ENCODE peak calls at places on chromosomes 3 and 15, in ten cellular contexts. One of them, this sample, is unnamed.

GRCh38 chr15:80844011-80844732 is 65.0 kb downstream of the CEMIP start:
- DNase-seq in iPS DF 6.9: no peak
- DNase-seq in cardiac fibroblast: no peak
- DNase-seq in fibroblast of mammary gland: peak
- DNase-seq in suprapubic skin: no peak
- DNase-seq in CD8-positive, alpha-beta T cell: no peak
- DNase-seq in kidney epithelial cell: no peak
- DNase-seq in foreskin fibroblast: peak
- DNase-seq in mucosa of descending colon: no peak
- DNase-seq in H7: peak
- DNase-seq in this sample: no peak

GRCh38 chr3:53457068-53457467 is 37.3 kb upstream of the CACNA1D start:
- DNase-seq in iPS DF 6.9: no peak
- DNase-seq in cardiac fibroblast: no peak
- DNase-seq in fibroblast of mammary gland: no peak
- DNase-seq in suprapubic skin: no peak
- DNase-seq in CD8-positive, alpha-beta T cell: no peak
- DNase-seq in kidney epithelial cell: no peak
- DNase-seq in foreskin fibroblast: no peak
- DNase-seq in mucosa of descending colon: no peak
- DNase-seq in H7: no peak
- DNase-seq in this sample: no peak

GRCh38 chr3:118550122-118550521 is 484.5 kb downstream of the IGSF11 start:
- DNase-seq in iPS DF 6.9: no peak
- DNase-seq in cardiac fibroblast: no peak
- DNase-seq in fibroblast of mammary gland: no peak
- DNase-seq in suprapubic skin: no peak
- DNase-seq in CD8-positive, alpha-beta T cell: no peak
- DNase-seq in kidney epithelial cell: no peak
- DNase-seq in foreskin fibroblast: no peak
- DNase-seq in mucosa of descending colon: no peak
- DNase-seq in H7: no peak
- DNase-seq in this sample: no peak

GRCh38 chr15:77568960-77569646 is 63.6 kb downstream of the LINGO1 start:
- DNase-seq in iPS DF 6.9: no peak
- DNase-seq in cardiac fibroblast: peak
- DNase-seq in fibroblast of mammary gland: peak
- DNase-seq in suprapubic skin: no peak
- DNase-seq in CD8-positive, alpha-beta T cell: no peak
- DNase-seq in kidney epithelial cell: no peak
- DNase-seq in foreskin fibroblast: peak
- DNase-seq in mucosa of descending colon: no peak
- DNase-seq in H7: no peak
- DNase-seq in this sample: peak

GRCh38 chr3:141928626-141929270 is 52.3 kb downstream of the ATP1B3 start:
- DNase-seq in iPS DF 6.9: no peak
- DNase-seq in cardiac fibroblast: no peak
- DNase-seq in fibroblast of mammary gland: no peak
- DNase-seq in suprapubic skin: peak
- DNase-seq in CD8-positive, alpha-beta T cell: no peak
- DNase-seq in kidney epithelial cell: no peak
- DNase-seq in foreskin fibroblast: no peak
- DNase-seq in mucosa of descending colon: no peak
- DNase-seq in H7: no peak
- DNase-seq in this sample: no peak

GRCh38 chr15:89770041-89770440 is 6.1 kb upstream of the MESP2 start:
- DNase-seq in iPS DF 6.9: no peak
- DNase-seq in cardiac fibroblast: peak
- DNase-seq in fibroblast of mammary gland: peak
- DNase-seq in suprapubic skin: no peak
- DNase-seq in CD8-positive, alpha-beta T cell: no peak
- DNase-seq in kidney epithelial cell: no peak
- DNase-seq in foreskin fibroblast: peak
- DNase-seq in mucosa of descending colon: peak
- DNase-seq in H7: no peak
- DNase-seq in this sample: no peak

GRCh38 chr3:165839296-165840076 is 2.3 kb upstream of the BCHE start:
- DNase-seq in iPS DF 6.9: no peak
- DNase-seq in cardiac fibroblast: no peak
- DNase-seq in fibroblast of mammary gland: no peak
- DNase-seq in suprapubic skin: no peak
- DNase-seq in CD8-positive, alpha-beta T cell: no peak
- DNase-seq in kidney epithelial cell: peak
- DNase-seq in foreskin fibroblast: no peak
- DNase-seq in mucosa of descending colon: no peak
- DNase-seq in H7: no peak
- DNase-seq in this sample: no peak

GRCh38 chr3:153640689-153641308 is 478.8 kb downstream of the RAP2B start:
- DNase-seq in iPS DF 6.9: no peak
- DNase-seq in cardiac fibroblast: no peak
- DNase-seq in fibroblast of mammary gland: no peak
- DNase-seq in suprapubic skin: no peak
- DNase-seq in CD8-positive, alpha-beta T cell: no peak
- DNase-seq in kidney epithelial cell: no peak
- DNase-seq in foreskin fibroblast: no peak
- DNase-seq in mucosa of descending colon: peak
- DNase-seq in H7: no peak
- DNase-seq in this sample: no peak

GRCh38 chr3:194930439-194931204 is 244.9 kb downstream of the FAM43A start:
- DNase-seq in iPS DF 6.9: no peak
- DNase-seq in cardiac fibroblast: peak
- DNase-seq in fibroblast of mammary gland: peak
- DNase-seq in suprapubic skin: no peak
- DNase-seq in CD8-positive, alpha-beta T cell: no peak
- DNase-seq in kidney epithelial cell: peak
- DNase-seq in foreskin fibroblast: peak
- DNase-seq in mucosa of descending colon: no peak
- DNase-seq in H7: no peak
- DNase-seq in this sample: no peak

GRCh38 chr3:183064475-183064874 is 34.8 kb downstream of the MCCC1 start:
- DNase-seq in iPS DF 6.9: peak
- DNase-seq in cardiac fibroblast: no peak
- DNase-seq in fibroblast of mammary gland: no peak
- DNase-seq in suprapubic skin: no peak
- DNase-seq in CD8-positive, alpha-beta T cell: no peak
- DNase-seq in kidney epithelial cell: no peak
- DNase-seq in foreskin fibroblast: no peak
- DNase-seq in mucosa of descending colon: no peak
- DNase-seq in H7: peak
- DNase-seq in this sample: no peak

GRCh38 chr15:82792068-82792467 is 13.8 kb downstream of the FSD2 start:
- DNase-seq in iPS DF 6.9: no peak
- DNase-seq in cardiac fibroblast: no peak
- DNase-seq in fibroblast of mammary gland: no peak
- DNase-seq in suprapubic skin: no peak
- DNase-seq in CD8-positive, alpha-beta T cell: no peak
- DNase-seq in kidney epithelial cell: no peak
- DNase-seq in foreskin fibroblast: no peak
- DNase-seq in mucosa of descending colon: no peak
- DNase-seq in H7: no peak
- DNase-seq in this sample: no peak

GRCh38 chr15:57044072-57044702 is 125.7 kb downstream of the TCF12 start:
- DNase-seq in iPS DF 6.9: no peak
- DNase-seq in cardiac fibroblast: no peak
- DNase-seq in fibroblast of mammary gland: no peak
- DNase-seq in suprapubic skin: no peak
- DNase-seq in CD8-positive, alpha-beta T cell: no peak
- DNase-seq in kidney epithelial cell: no peak
- DNase-seq in foreskin fibroblast: no peak
- DNase-seq in mucosa of descending colon: no peak
- DNase-seq in H7: no peak
- DNase-seq in this sample: no peak

GRCh38 chr3:194300392-194300758 is 50.8 kb downstream of the CPN2 start:
- DNase-seq in iPS DF 6.9: no peak
- DNase-seq in cardiac fibroblast: peak
- DNase-seq in fibroblast of mammary gland: peak
- DNase-seq in suprapubic skin: peak
- DNase-seq in CD8-positive, alpha-beta T cell: no peak
- DNase-seq in kidney epithelial cell: no peak
- DNase-seq in foreskin fibroblast: peak
- DNase-seq in mucosa of descending colon: no peak
- DNase-seq in H7: peak
- DNase-seq in this sample: peak

GRCh38 chr3:135865085-135865484 is 100.4 kb upstream of the PPP2R3A start:
- DNase-seq in iPS DF 6.9: no peak
- DNase-seq in cardiac fibroblast: no peak
- DNase-seq in fibroblast of mammary gland: peak
- DNase-seq in suprapubic skin: no peak
- DNase-seq in CD8-positive, alpha-beta T cell: no peak
- DNase-seq in kidney epithelial cell: no peak
- DNase-seq in foreskin fibroblast: no peak
- DNase-seq in mucosa of descending colon: no peak
- DNase-seq in H7: no peak
- DNase-seq in this sample: no peak

GRCh38 chr3:44284949-44285348 is 43.3 kb downstream of the TOPAZ1 start:
- DNase-seq in iPS DF 6.9: no peak
- DNase-seq in cardiac fibroblast: no peak
- DNase-seq in fibroblast of mammary gland: no peak
- DNase-seq in suprapubic skin: no peak
- DNase-seq in CD8-positive, alpha-beta T cell: no peak
- DNase-seq in kidney epithelial cell: no peak
- DNase-seq in foreskin fibroblast: no peak
- DNase-seq in mucosa of descending colon: no peak
- DNase-seq in H7: no peak
- DNase-seq in this sample: no peak

GRCh38 chr15:51094606-51095569 is at the start of gene TNFAIP8L3:
- DNase-seq in iPS DF 6.9: no peak
- DNase-seq in cardiac fibroblast: peak
- DNase-seq in fibroblast of mammary gland: no peak
- DNase-seq in suprapubic skin: no peak
- DNase-seq in CD8-positive, alpha-beta T cell: no peak
- DNase-seq in kidney epithelial cell: no peak
- DNase-seq in foreskin fibroblast: peak
- DNase-seq in mucosa of descending colon: peak
- DNase-seq in H7: peak
- DNase-seq in this sample: no peak

GRCh38 chr3:99647081-99647480 is 8.7 kb downstream of the COL8A1 start:
- DNase-seq in iPS DF 6.9: no peak
- DNase-seq in cardiac fibroblast: peak
- DNase-seq in fibroblast of mammary gland: peak
- DNase-seq in suprapubic skin: no peak
- DNase-seq in CD8-positive, alpha-beta T cell: no peak
- DNase-seq in kidney epithelial cell: no peak
- DNase-seq in foreskin fibroblast: no peak
- DNase-seq in mucosa of descending colon: no peak
- DNase-seq in H7: no peak
- DNase-seq in this sample: no peak
- H3K4me3 ChIP-seq in iPS DF 6.9: no peak
- H3K4me3 ChIP-seq in cardiac fibroblast: no peak
- H3K4me3 ChIP-seq in fibroblast of mammary gland: no peak
- H3K4me3 ChIP-seq in suprapubic skin: no peak
- H3K4me3 ChIP-seq in CD8-positive, alpha-beta T cell: no peak
- H3K4me3 ChIP-seq in kidney epithelial cell: no peak
- H3K4me3 ChIP-seq in foreskin fibroblast: no peak
- H3K4me3 ChIP-seq in mucosa of descending colon: no peak
- H3K4me3 ChIP-seq in H7: no peak
- H3K4me3 ChIP-seq in this sample: no peak

GRCh38 chr3:149371001-149371722 is 6.3 kb downstream of the TM4SF1 start:
- DNase-seq in iPS DF 6.9: no peak
- DNase-seq in cardiac fibroblast: peak
- DNase-seq in fibroblast of mammary gland: peak
- DNase-seq in suprapubic skin: no peak
- DNase-seq in CD8-positive, alpha-beta T cell: no peak
- DNase-seq in kidney epithelial cell: no peak
- DNase-seq in foreskin fibroblast: peak
- DNase-seq in mucosa of descending colon: no peak
- DNase-seq in H7: no peak
- DNase-seq in this sample: no peak
- H3K4me3 ChIP-seq in iPS DF 6.9: no peak
- H3K4me3 ChIP-seq in cardiac fibroblast: no peak
- H3K4me3 ChIP-seq in fibroblast of mammary gland: no peak
- H3K4me3 ChIP-seq in suprapubic skin: peak
- H3K4me3 ChIP-seq in CD8-positive, alpha-beta T cell: no peak
- H3K4me3 ChIP-seq in kidney epithelial cell: no peak
- H3K4me3 ChIP-seq in foreskin fibroblast: no peak
- H3K4me3 ChIP-seq in mucosa of descending colon: no peak
- H3K4me3 ChIP-seq in H7: no peak
- H3K4me3 ChIP-seq in this sample: no peak

GRCh38 chr3:152270944-152271343 is 2.2 kb downstream of the MBNL1 start:
- DNase-seq in iPS DF 6.9: no peak
- DNase-seq in cardiac fibroblast: no peak
- DNase-seq in fibroblast of mammary gland: no peak
- DNase-seq in suprapubic skin: no peak
- DNase-seq in CD8-positive, alpha-beta T cell: no peak
- DNase-seq in kidney epithelial cell: no peak
- DNase-seq in foreskin fibroblast: no peak
- DNase-seq in mucosa of descending colon: no peak
- DNase-seq in H7: no peak
- DNase-seq in this sample: no peak
- H3K4me3 ChIP-seq in iPS DF 6.9: no peak
- H3K4me3 ChIP-seq in cardiac fibroblast: peak
- H3K4me3 ChIP-seq in fibroblast of mammary gland: peak
- H3K4me3 ChIP-seq in suprapubic skin: peak
- H3K4me3 ChIP-seq in CD8-positive, alpha-beta T cell: peak
- H3K4me3 ChIP-seq in kidney epithelial cell: peak
- H3K4me3 ChIP-seq in foreskin fibroblast: peak
- H3K4me3 ChIP-seq in mucosa of descending colon: peak
- H3K4me3 ChIP-seq in H7: no peak
- H3K4me3 ChIP-seq in this sample: peak

GRCh38 chr3:1942751-1943150 is 155.9 kb upstream of the CNTN4 start:
- DNase-seq in iPS DF 6.9: no peak
- DNase-seq in cardiac fibroblast: no peak
- DNase-seq in fibroblast of mammary gland: no peak
- DNase-seq in suprapubic skin: no peak
- DNase-seq in CD8-positive, alpha-beta T cell: no peak
- DNase-seq in kidney epithelial cell: no peak
- DNase-seq in foreskin fibroblast: no peak
- DNase-seq in mucosa of descending colon: no peak
- DNase-seq in H7: no peak
- DNase-seq in this sample: no peak

GRCh38 chr3:1945698-1946097 is 153.0 kb upstream of the CNTN4 start:
- DNase-seq in iPS DF 6.9: no peak
- DNase-seq in cardiac fibroblast: no peak
- DNase-seq in fibroblast of mammary gland: no peak
- DNase-seq in suprapubic skin: no peak
- DNase-seq in CD8-positive, alpha-beta T cell: no peak
- DNase-seq in kidney epithelial cell: no peak
- DNase-seq in foreskin fibroblast: no peak
- DNase-seq in mucosa of descending colon: no peak
- DNase-seq in H7: no peak
- DNase-seq in this sample: no peak

DNA sequence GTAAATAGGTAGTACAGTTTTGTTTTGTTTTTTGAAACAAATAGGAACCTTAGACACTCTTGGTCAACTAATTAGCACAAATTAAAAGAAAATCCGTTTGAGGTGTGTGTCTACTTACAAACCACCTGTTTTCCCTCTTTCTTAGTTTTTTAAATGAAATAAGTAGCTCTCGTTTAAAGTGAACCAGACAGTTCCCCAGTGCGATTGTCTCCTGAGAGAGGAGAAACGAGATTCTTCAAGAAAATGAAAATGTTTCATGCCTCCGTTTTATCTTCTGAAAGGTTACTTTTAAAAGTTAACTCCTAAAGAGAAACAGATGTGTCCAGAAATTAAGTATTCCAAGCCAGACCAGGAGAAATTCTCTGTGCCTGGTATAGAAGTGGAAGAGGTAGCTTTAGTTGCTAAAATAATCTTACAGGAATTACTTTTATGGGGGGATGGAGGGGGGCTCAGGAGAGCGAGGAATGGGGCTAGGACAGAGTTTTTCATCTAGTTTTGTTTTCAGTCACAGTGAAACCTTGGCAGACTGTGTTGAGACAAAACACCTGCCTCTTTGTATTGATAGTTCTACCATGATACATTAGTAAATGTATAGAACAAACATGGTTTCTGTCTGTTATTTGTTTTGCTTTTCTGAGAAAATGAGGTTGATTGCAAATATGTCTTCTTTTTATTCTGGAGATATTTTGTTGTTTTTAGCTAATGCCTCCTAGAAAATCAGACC is 155.1 kb upstream of the CNTN4 start:
- DNase-seq in iPS DF 6.9: no peak
- DNase-seq in cardiac fibroblast: no peak
- DNase-seq in fibroblast of mammary gland: no peak
- DNase-seq in suprapubic skin: no peak
- DNase-seq in CD8-positive, alpha-beta T cell: no peak
- DNase-seq in kidney epithelial cell: no peak
- DNase-seq in foreskin fibroblast: no peak
- DNase-seq in mucosa of descending colon: no peak
- DNase-seq in H7: no peak
- DNase-seq in this sample: no peak
- H3K4me3 ChIP-seq in iPS DF 6.9: no peak
- H3K4me3 ChIP-seq in cardiac fibroblast: no peak
- H3K4me3 ChIP-seq in fibroblast of mammary gland: no peak
- H3K4me3 ChIP-seq in suprapubic skin: no peak
- H3K4me3 ChIP-seq in CD8-positive, alpha-beta T cell: no peak
- H3K4me3 ChIP-seq in kidney epithelial cell: no peak
- H3K4me3 ChIP-seq in foreskin fibroblast: no peak
- H3K4me3 ChIP-seq in mucosa of descending colon: no peak
- H3K4me3 ChIP-seq in H7: no peak
- H3K4me3 ChIP-seq in this sample: no peak